ENCODE peak calls at places on chromosomes 13 and 19, in six cellular contexts. One of them, this sample, is unnamed.

GRCh38 chr13:77291779-77292178 is 35.1 kb downstream of the MYCBP2 start:
- DNase-seq in nephron progenitor cell: peak; percentile 5
- DNase-seq in putamen: no peak
- DNase-seq in HuH-7: no peak
- DNase-seq in activated CD4-positive, alpha-beta T cell treated with anti-CD3 and anti-CD28 coated beads for 48 hours: no peak
- DNase-seq in stomach: no peak
- DNase-seq in this sample: no peak

GRCh38 chr19:9786342-9786741 is 17.8 kb upstream of the ZNF846 start:
- DNase-seq in nephron progenitor cell: no peak
- DNase-seq in putamen: no peak
- DNase-seq in HuH-7: no peak
- DNase-seq in activated CD4-positive, alpha-beta T cell treated with anti-CD3 and anti-CD28 coated beads for 48 hours: no peak
- DNase-seq in stomach: no peak
- DNase-seq in this sample: no peak

GRCh38 chr19:31518216-31518615 is 169.0 kb upstream of the TSHZ3 start:
- DNase-seq in nephron progenitor cell: no peak
- DNase-seq in putamen: no peak
- DNase-seq in HuH-7: no peak
- DNase-seq in activated CD4-positive, alpha-beta T cell treated with anti-CD3 and anti-CD28 coated beads for 48 hours: no peak
- DNase-seq in stomach: no peak
- DNase-seq in this sample: no peak

GRCh38 chr19:1248454-1249297 is at the start of gene MIDN:
- DNase-seq in nephron progenitor cell: peak; percentile 87
- DNase-seq in putamen: no peak
- DNase-seq in HuH-7: no peak
- DNase-seq in activated CD4-positive, alpha-beta T cell treated with anti-CD3 and anti-CD28 coated beads for 48 hours: peak; percentile 84
- DNase-seq in stomach: peak; percentile 90
- DNase-seq in this sample: peak; percentile 81

GRCh38 chr13:104843328-104843727 is 1692.1 kb downstream of the EFNB2 start:
- DNase-seq in nephron progenitor cell: no peak
- DNase-seq in putamen: no peak
- DNase-seq in HuH-7: no peak
- DNase-seq in activated CD4-positive, alpha-beta T cell treated with anti-CD3 and anti-CD28 coated beads for 48 hours: no peak
- DNase-seq in stomach: no peak
- DNase-seq in this sample: no peak

GRCh38 chr19:17784201-17785008 is 10.5 kb upstream of the B3GNT3 start:
- DNase-seq in nephron progenitor cell: peak; percentile 84
- DNase-seq in putamen: peak; percentile 65
- DNase-seq in HuH-7: peak; percentile 87
- DNase-seq in activated CD4-positive, alpha-beta T cell treated with anti-CD3 and anti-CD28 coated beads for 48 hours: peak; percentile 86
- DNase-seq in stomach: peak; percentile 78
- DNase-seq in this sample: peak; percentile 48

GRCh38 chr13:27065582-27065981 is 106.0 kb downstream of the USP12 start:
- DNase-seq in nephron progenitor cell: no peak
- DNase-seq in putamen: no peak
- DNase-seq in HuH-7: no peak
- DNase-seq in activated CD4-positive, alpha-beta T cell treated with anti-CD3 and anti-CD28 coated beads for 48 hours: no peak
- DNase-seq in stomach: no peak
- DNase-seq in this sample: no peak

GRCh38 chr19:12785431-12786011 is 5.8 kb upstream of the JUNB start:
- DNase-seq in nephron progenitor cell: no peak
- DNase-seq in putamen: no peak
- DNase-seq in HuH-7: no peak
- DNase-seq in activated CD4-positive, alpha-beta T cell treated with anti-CD3 and anti-CD28 coated beads for 48 hours: no peak
- DNase-seq in stomach: no peak
- DNase-seq in this sample: no peak

GRCh38 chr19:45824041-45824471 is 8.9 kb upstream of the RSPH6A start:
- DNase-seq in nephron progenitor cell: no peak
- DNase-seq in putamen: peak; percentile 32
- DNase-seq in HuH-7: no peak
- DNase-seq in activated CD4-positive, alpha-beta T cell treated with anti-CD3 and anti-CD28 coated beads for 48 hours: no peak
- DNase-seq in stomach: peak; percentile 71
- DNase-seq in this sample: no peak

GRCh38 chr19:7763696-7764095 is 653 bp downstream of the CLEC4M start:
- DNase-seq in nephron progenitor cell: no peak
- DNase-seq in putamen: no peak
- DNase-seq in HuH-7: no peak
- DNase-seq in activated CD4-positive, alpha-beta T cell treated with anti-CD3 and anti-CD28 coated beads for 48 hours: no peak
- DNase-seq in stomach: no peak
- DNase-seq in this sample: no peak

This sample was measured in central memory CD8-positive, alpha-beta T cell.